ENCODE peak calls at places on chromosome 1, in nine cellular contexts. A is activated CD8-positive, alpha-beta T cell treated with anti-CD3 and anti-CD28 coated beads, Interleukin-2, amount 10 ng/mL, durations not matched to agents 7 days and 5 days; L is NCI-H69; X is nephron progenitor cell; N is transverse colon; H is endothelial cell; M is hepatic stellate cell; K is epithelial cell of proximal tubule; I is AG09309. C is an unnamed sample.
A peak's percentile ranks its signal among the peaks of the same experiment; 100 is the strongest.

GRCh38 chr1:30144831-30145230 is 578.6 kb downstream of the MATN1 start:
- DNase-seq in I (no peak), X (no peak), K (no peak), N (no peak), H (no peak), M (no peak), A (no peak), L (no peak), C (no peak)

GRCh38 chr1:232445361-232446106 is 184.4 kb downstream of the SIPA1L2 start:
- DNase-seq in A (no peak), K (peak; percentile 78), I (no peak), M (no peak), N (no peak), X (peak; percentile 17), H (no peak), L (no peak), C (peak; percentile 52)

GRCh38 chr1:21261551-21262281 is 28.5 kb downstream of the ECE1 start:
- DNase-seq in X (no peak), L (no peak), M (peak; percentile 98), N (peak; percentile 53), I (peak; percentile 88), H (peak; percentile 20), A (no peak), K (peak; percentile 50), C (peak; percentile 65)

GRCh38 chr1:202207292-202207691 is 13.7 kb downstream of the LGR6 start:
- DNase-seq in L (peak; percentile 94), A (no peak), I (peak; percentile 16), N (no peak), K (no peak), X (no peak), H (no peak), M (peak; percentile 84), C (peak; percentile 57)

GRCh38 chr1:39886757-39887231 is 3.5 kb upstream of the TRIT1 start:
- DNase-seq in K (no peak), M (no peak), A (no peak), L (no peak), N (no peak), X (no peak), I (no peak), H (no peak), C (peak; percentile 41)

GRCh38 chr1:31151402-31151801 is 85.9 kb upstream of the PUM1 start:
- DNase-seq in M (no peak), K (no peak), A (no peak), X (no peak), I (no peak), N (no peak), H (no peak), L (no peak), C (no peak)

GRCh38 chr1:7960867-7961198 is 678 bp upstream of the PARK7 start:
- DNase-seq in M (no peak), A (no peak), H (no peak), N (no peak), I (no peak), X (no peak), L (no peak), K (no peak), C (no peak)

GRCh38 chr1:45423907-45424678 is 66.9 kb downstream of the TESK2 start:
- DNase-seq in X (no peak), H (no peak), I (no peak), M (no peak), K (no peak), N (no peak), L (no peak), A (no peak), C (no peak)

GRCh38 chr1:63713627-63714481 is 60.0 kb upstream of the ROR1 start:
- DNase-seq in I (peak; percentile 56), A (no peak), K (no peak), H (no peak), M (peak; percentile 58), X (no peak), L (peak; percentile 45), N (peak; percentile 39), C (no peak)